ENCODE peak calls at places on chromosomes 6 and 20, in five cellular contexts. One of them, this sample, is unnamed.

GRCh38 chr6:111925296-111925695 is 52.0 kb upstream of the FYN start:
- DNase-seq in AML-193: peak
- DNase-seq in HCT116: no peak
- DNase-seq in small intestine: no peak
- DNase-seq in astrocyte of the spinal cord: peak
- DNase-seq in this sample: no peak

GRCh38 chr6:150004101-150004782 is 21.1 kb downstream of the RAET1L start:
- DNase-seq in astrocyte of the spinal cord: no peak
- DNase-seq in HCT116: no peak
- DNase-seq in small intestine: peak
- DNase-seq in AML-193: no peak
- DNase-seq in this sample: no peak

GRCh38 chr6:107361568-107362270 is 97.6 kb downstream of the PDSS2 start:
- DNase-seq in small intestine: no peak
- DNase-seq in AML-193: no peak
- DNase-seq in HCT116: no peak
- DNase-seq in astrocyte of the spinal cord: peak
- DNase-seq in this sample: no peak

GRCh38 chr6:89369009-89369408 is 16.5 kb upstream of the UBE2J1 start:
- DNase-seq in astrocyte of the spinal cord: peak
- DNase-seq in HCT116: no peak
- DNase-seq in AML-193: no peak
- DNase-seq in small intestine: peak
- DNase-seq in this sample: no peak

GRCh38 chr20:58649288-58650180 is 1.5 kb upstream of the STX16 start:
- DNase-seq in HCT116: no peak
- DNase-seq in AML-193: no peak
- DNase-seq in small intestine: peak
- DNase-seq in astrocyte of the spinal cord: no peak
- DNase-seq in this sample: no peak

GRCh38 chr20:10023911-10024310 is 10.9 kb upstream of the ANKEF1 start:
- DNase-seq in HCT116: no peak
- DNase-seq in AML-193: no peak
- DNase-seq in small intestine: no peak
- DNase-seq in astrocyte of the spinal cord: no peak
- DNase-seq in this sample: no peak

GRCh38 chr6:127458817-127459216 is 372 bp downstream of the KIAA0408 start:
- DNase-seq in small intestine: no peak
- DNase-seq in astrocyte of the spinal cord: no peak
- DNase-seq in AML-193: no peak
- DNase-seq in HCT116: no peak
- DNase-seq in this sample: no peak

GRCh38 chr20:57412347-57413029 is 21.3 kb downstream of the RBM38 start:
- DNase-seq in AML-193: no peak
- DNase-seq in small intestine: no peak
- DNase-seq in HCT116: no peak
- DNase-seq in astrocyte of the spinal cord: no peak
- DNase-seq in this sample: no peak

GRCh38 chr6:28775405-28776129 is 148.2 kb downstream of the TRIM27 start:
- DNase-seq in HCT116: no peak
- DNase-seq in astrocyte of the spinal cord: no peak
- DNase-seq in AML-193: no peak
- DNase-seq in small intestine: no peak
- DNase-seq in this sample: no peak

GRCh38 chr20:5090191-5090590 is 29.6 kb downstream of the PCNA start:
- DNase-seq in HCT116: no peak
- DNase-seq in AML-193: peak
- DNase-seq in astrocyte of the spinal cord: no peak
- DNase-seq in small intestine: no peak
- DNase-seq in this sample: peak